ENCODE peak calls at places on chromosomes 13 and 19, in five cellular contexts. One of them, this sample, is unnamed.

GRCh38 chr19:56290104-56290503 is 17.6 kb downstream of the EDDM13 start:
- DNase-seq in GM12878: no peak
- DNase-seq in H1: no peak
- DNase-seq in HepG2: no peak
- DNase-seq in K562: no peak
- DNase-seq in this sample: no peak

GRCh38 chr19:49981603-49982593 is 20.9 kb upstream of the SIGLEC11 start:
- DNase-seq in GM12878: no peak
- DNase-seq in H1: no peak
- DNase-seq in HepG2: no peak
- DNase-seq in K562: peak
- DNase-seq in this sample: no peak

GRCh38 chr19:3849092-3849491 is 19.7 kb downstream of the ZFR2 start:
- DNase-seq in GM12878: no peak
- DNase-seq in H1: no peak
- DNase-seq in HepG2: peak
- DNase-seq in K562: peak
- DNase-seq in this sample: peak

GRCh38 chr19:10719466-10719961 is 1.6 kb downstream of the DNM2 start:
- DNase-seq in GM12878: no peak
- DNase-seq in H1: no peak
- DNase-seq in HepG2: no peak
- DNase-seq in K562: peak
- DNase-seq in this sample: no peak

GRCh38 chr13:98123176-98123575 is 19.7 kb upstream of the FARP1 start:
- DNase-seq in GM12878: no peak
- DNase-seq in H1: no peak
- DNase-seq in HepG2: no peak
- DNase-seq in K562: no peak
- DNase-seq in this sample: no peak

GRCh38 chr19:54209748-54210494 is 9.3 kb downstream of the RPS9 start:
- DNase-seq in GM12878: no peak
- DNase-seq in H1: no peak
- DNase-seq in HepG2: peak
- DNase-seq in K562: peak
- DNase-seq in this sample: peak

GRCh38 chr13:98141938-98142426 is 912 bp upstream of the FARP1 start:
- DNase-seq in GM12878: no peak
- DNase-seq in H1: peak
- DNase-seq in HepG2: no peak
- DNase-seq in K562: no peak
- DNase-seq in this sample: peak

GRCh38 chr19:19464339-19465098 is 50.8 kb downstream of the TSSK6 start:
- DNase-seq in GM12878: no peak
- DNase-seq in H1: no peak
- DNase-seq in HepG2: no peak
- DNase-seq in K562: no peak
- DNase-seq in this sample: no peak

GRCh38 chr19:30688696-30689095 is 316.5 kb downstream of the ZNF536 start:
- DNase-seq in GM12878: no peak
- DNase-seq in H1: no peak
- DNase-seq in HepG2: no peak
- DNase-seq in K562: no peak
- DNase-seq in this sample: no peak

GRCh38 chr19:31402931-31403330 is 53.7 kb upstream of the TSHZ3 start:
- DNase-seq in GM12878: no peak
- DNase-seq in H1: no peak
- DNase-seq in HepG2: no peak
- DNase-seq in K562: no peak
- DNase-seq in this sample: no peak

GRCh38 chr19:30719189-30719990 is 347.2 kb downstream of the ZNF536 start:
- DNase-seq in GM12878: no peak
- DNase-seq in H1: peak
- DNase-seq in HepG2: no peak
- DNase-seq in K562: no peak
- DNase-seq in this sample: peak

GRCh38 chr13:109743706-109744453 is 42.5 kb downstream of the IRS2 start:
- DNase-seq in GM12878: no peak
- DNase-seq in H1: no peak
- DNase-seq in HepG2: no peak
- DNase-seq in K562: no peak
- DNase-seq in this sample: peak

GRCh38 chr13:63345835-63346234 is 1930.2 kb upstream of the PCDH20 start:
- DNase-seq in GM12878: no peak
- DNase-seq in H1: no peak
- DNase-seq in HepG2: no peak
- DNase-seq in K562: no peak
- DNase-seq in this sample: no peak

GRCh38 chr19:41367848-41368301 is 3.9 kb upstream of the B9D2 start:
- DNase-seq in GM12878: no peak
- DNase-seq in H1: no peak
- DNase-seq in HepG2: no peak
- DNase-seq in K562: peak
- DNase-seq in this sample: no peak

GRCh38 chr13:78719367-78719766 is 60.4 kb upstream of the OBI1 start:
- DNase-seq in GM12878: no peak
- DNase-seq in H1: no peak
- DNase-seq in HepG2: no peak
- DNase-seq in K562: no peak
- DNase-seq in this sample: no peak

DNA sequence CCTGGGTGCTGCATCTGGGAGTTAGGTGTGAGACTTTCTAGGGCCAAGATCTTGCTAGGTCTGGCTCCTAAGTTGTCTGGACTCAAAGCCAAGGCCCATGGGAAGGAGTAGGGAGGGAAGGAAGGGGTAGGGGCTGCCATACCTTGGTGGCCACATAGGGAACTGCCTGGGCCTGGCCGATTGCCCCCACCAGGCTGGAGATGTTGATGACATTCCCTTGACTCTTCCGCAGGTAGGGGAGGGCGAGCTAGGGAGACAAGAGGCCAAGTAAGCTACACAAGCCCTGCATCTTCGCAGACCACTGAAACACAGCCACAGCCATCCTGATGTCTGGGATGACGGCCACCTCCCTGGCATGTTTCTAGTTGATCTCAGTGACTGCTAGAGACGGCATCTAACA is 4.1 kb upstream of the BCAT2 start:
- DNase-seq in GM12878: no peak
- DNase-seq in H1: no peak
- DNase-seq in HepG2: no peak
- DNase-seq in K562: no peak
- DNase-seq in this sample: no peak
- TF ChIP-seq MAX in GM12878: no peak
- TF ChIP-seq MAX in H1: no peak
- TF ChIP-seq MAX in HepG2: no peak
- TF ChIP-seq MAX in K562: no peak
- TF ChIP-seq MAX in this sample: no peak

DNA sequence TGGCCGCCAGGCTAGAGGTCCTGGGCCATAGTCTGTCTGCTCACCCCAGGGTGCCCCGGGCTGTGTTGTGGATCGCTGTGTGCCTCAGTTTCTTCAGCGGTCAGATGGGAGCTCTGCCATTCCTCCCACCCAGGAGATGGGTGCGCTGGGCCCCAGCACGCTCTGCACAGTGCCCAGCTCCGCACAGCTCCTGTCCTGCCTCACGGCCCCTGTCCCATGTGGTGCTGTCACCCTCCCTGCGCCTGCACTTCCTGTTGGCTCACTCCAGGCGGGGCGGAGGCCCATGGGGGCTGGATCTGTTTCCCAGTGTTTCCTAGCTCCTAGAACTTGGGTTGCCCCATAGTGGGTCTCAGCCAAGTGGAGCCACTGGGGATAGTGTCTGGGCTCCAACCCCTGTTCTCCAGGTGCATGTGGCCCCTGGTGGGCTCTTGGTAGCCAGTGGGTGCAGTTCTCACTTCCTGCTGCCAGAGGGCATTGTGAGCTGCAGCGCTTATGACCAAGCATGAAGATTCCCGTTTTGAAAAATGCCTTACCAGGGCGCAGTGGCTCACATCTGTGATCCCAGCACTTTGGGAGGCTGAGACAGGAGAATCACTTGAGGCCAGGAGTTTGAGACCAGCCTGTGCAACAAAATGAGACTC is 69.8 kb downstream of the KDM4B start:
- DNase-seq in GM12878: no peak
- DNase-seq in H1: peak
- DNase-seq in HepG2: peak
- DNase-seq in K562: peak
- DNase-seq in this sample: peak
- TF ChIP-seq GABPA in GM12878: no peak
- TF ChIP-seq GABPA in H1: no peak
- TF ChIP-seq GABPA in HepG2: no peak
- TF ChIP-seq GABPA in K562: no peak
- TF ChIP-seq GABPA in this sample: no peak

DNA sequence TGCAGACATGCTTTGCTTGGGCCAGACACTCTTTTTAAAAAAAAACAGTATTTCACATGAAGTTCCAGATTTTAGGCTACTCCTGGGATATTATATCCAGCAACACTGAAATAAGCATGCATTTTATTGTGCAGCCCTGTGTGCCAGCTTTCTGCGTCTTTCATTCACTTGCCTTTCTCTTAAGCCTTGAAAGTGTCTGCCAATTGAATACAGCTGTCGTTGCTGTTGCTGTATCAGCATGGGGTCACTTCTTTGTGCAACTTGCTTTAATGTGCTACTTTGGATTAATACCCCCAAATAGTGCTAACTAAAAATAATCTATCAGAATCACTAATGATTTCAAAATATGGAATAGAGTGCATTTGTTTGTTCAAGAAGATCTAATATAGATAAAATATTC is 657.8 kb downstream of the SLITRK6 start:
- DNase-seq in GM12878: no peak
- DNase-seq in H1: no peak
- DNase-seq in HepG2: no peak
- DNase-seq in K562: no peak
- DNase-seq in this sample: no peak
- H3K4me3 ChIP-seq in GM12878: no peak
- H3K4me3 ChIP-seq in H1: no peak
- H3K4me3 ChIP-seq in HepG2: no peak
- H3K4me3 ChIP-seq in K562: no peak
- H3K4me3 ChIP-seq in this sample: no peak

DNA sequence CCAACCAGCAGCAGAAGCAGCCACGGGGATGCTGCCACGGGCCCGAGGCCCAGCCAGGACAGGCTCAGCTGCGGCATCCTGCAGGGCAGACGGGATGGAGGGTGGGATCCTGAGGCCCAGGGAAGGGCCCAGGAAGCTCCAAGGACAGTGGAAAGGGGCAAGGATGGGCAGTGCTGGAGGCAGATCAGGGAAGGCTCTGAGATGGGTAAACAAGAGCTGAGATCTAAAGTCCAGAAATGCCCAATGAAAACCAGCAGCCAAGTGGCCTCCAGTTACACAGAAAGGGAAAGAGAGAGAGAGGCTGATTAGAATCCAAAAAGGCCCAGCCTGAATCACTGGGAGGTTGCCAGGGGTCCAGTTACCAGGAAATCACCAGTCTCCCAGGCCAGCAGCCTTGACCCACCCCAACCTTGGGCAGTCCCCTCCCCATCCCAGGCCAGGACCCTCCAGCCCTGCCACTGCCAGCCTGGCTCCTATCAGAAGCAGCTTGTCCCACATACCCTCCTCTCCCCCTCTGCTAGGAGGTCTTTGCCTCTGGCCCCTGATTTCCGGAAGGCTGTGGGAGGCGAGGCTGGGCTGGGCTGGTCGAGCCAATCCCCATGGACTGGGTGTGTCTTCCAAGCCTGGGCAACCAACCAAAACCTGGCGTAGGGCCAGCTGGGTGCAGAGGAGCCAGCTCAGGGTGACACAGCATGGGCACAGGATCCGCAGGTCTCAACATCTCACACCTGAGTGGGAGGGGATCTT is at the start of gene CYP4F11:
- DNase-seq in GM12878: no peak
- DNase-seq in H1: no peak
- DNase-seq in HepG2: peak
- DNase-seq in K562: no peak
- DNase-seq in this sample: no peak
- TF ChIP-seq MAX in GM12878: no peak
- TF ChIP-seq MAX in H1: no peak
- TF ChIP-seq MAX in HepG2: peak
- TF ChIP-seq MAX in K562: no peak
- TF ChIP-seq MAX in this sample: no peak

DNA sequence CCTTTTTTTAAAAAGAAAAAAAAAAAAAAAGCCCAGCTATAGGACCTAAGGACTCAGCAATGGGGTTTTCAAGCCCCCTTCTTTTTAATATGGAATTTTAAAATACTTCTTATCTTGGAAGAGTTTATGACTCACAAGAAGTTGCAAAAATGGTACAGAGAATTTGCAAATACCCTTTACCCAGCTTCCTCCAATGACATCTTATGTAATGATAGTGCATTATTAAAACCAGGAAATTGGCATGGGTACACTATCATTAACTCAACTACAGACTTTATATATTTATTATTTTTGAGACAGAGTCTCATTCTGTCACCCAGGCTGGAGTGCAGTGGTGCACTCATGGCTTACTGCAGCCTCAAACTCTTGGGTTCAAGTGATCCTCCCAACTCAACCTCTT is 16.1 kb downstream of the TMEM38A start:
- DNase-seq in GM12878: no peak
- DNase-seq in H1: no peak
- DNase-seq in HepG2: no peak
- DNase-seq in K562: no peak
- DNase-seq in this sample: no peak
- TF ChIP-seq GABPA in GM12878: no peak
- TF ChIP-seq GABPA in H1: no peak
- TF ChIP-seq GABPA in HepG2: no peak
- TF ChIP-seq GABPA in K562: no peak
- TF ChIP-seq GABPA in this sample: no peak

DNA sequence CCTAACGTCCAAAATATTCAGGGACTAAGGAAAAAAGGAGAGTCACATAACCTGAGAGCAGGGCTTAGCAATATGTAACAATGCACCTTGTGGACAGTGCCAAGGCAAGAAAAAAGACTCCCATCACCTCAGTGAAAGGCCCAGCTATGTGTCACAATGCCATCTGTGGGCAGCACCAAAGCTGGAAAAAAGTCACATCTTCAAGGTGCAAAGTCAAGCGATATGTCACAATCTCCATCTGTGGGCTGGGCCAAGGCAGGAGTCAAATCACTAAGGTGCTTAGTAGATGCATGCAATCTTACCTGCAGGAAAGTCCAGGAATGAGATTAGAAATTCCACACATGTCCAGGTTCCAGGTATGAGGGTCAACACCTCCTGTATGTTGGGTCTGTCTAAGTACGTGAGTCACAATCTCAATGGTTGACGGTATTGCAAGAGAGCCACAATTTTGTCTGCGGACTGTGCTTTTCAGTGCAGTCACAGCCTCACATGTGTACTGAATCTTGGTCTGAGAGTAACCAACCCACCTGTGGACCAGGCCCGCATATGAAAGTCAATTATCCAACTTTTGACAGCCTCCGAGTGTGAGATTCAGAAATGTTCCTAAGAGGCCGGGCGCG is 14.8 kb upstream of the ZNF43 start:
- DNase-seq in GM12878: no peak
- DNase-seq in H1: no peak
- DNase-seq in HepG2: no peak
- DNase-seq in K562: no peak
- DNase-seq in this sample: no peak
- H3K4me3 ChIP-seq in GM12878: no peak
- H3K4me3 ChIP-seq in H1: peak
- H3K4me3 ChIP-seq in HepG2: peak
- H3K4me3 ChIP-seq in K562: peak
- H3K4me3 ChIP-seq in this sample: peak

This sample was measured in SK-N-SH.